ENCODE peak calls at places on chromosomes 13 and 19, in ten cellular contexts. A is T-helper 17 cell; D is AG04450; B is GM12892; J is NCI-H1930; G is NCI-H1092; U is Daoy; E is M059J; I is naive thymus-derived CD4-positive, alpha-beta T cell; N is cardiac fibroblast. T is an unnamed sample.

GRCh38 chr13:80340643-80341097 is 256 bp downstream of the SPRY2 start:
- DNase-seq in J (no peak), G (peak; percentile 81), E (peak; percentile 65), N (no peak), B (no peak), A (no peak), I (no peak), D (no peak), U (no peak), T (peak; percentile 93)

GRCh38 chr19:29690842-29691241 is 24.2 kb downstream of the C19orf12 start:
- DNase-seq in E (peak; percentile 67), J (peak; percentile 29), I (peak; percentile 63), B (no peak), G (no peak), U (peak; percentile 67), D (no peak), A (no peak), N (peak; percentile 66), T (peak; percentile 6)

GRCh38 chr13:33678906-33679657 is 138.9 kb upstream of the RFC3 start:
- DNase-seq in G (no peak), N (peak; percentile 87), B (peak; percentile 58), U (peak; percentile 81), D (no peak), J (no peak), E (peak; percentile 93), I (no peak), A (peak; percentile 31), T (peak; percentile 14)

GRCh38 chr19:51531349-51532315 is at the start of gene SIGLEC6:
- DNase-seq in J (no peak), U (no peak), G (no peak), I (no peak), E (no peak), B (peak; percentile 54), A (no peak), D (no peak), N (no peak), T (no peak)

GRCh38 chr13:29733069-29733700 is 117.2 kb downstream of the UBL3 start:
- DNase-seq in N (no peak), J (no peak), I (no peak), B (no peak), E (peak; percentile 91), D (no peak), U (peak; percentile 57), A (no peak), G (no peak), T (no peak)

GRCh38 chr19:42143341-42144234 is 11.3 kb upstream of the POU2F2 start:
- DNase-seq in I (no peak), N (peak; percentile 52), B (no peak), J (no peak), U (peak; percentile 43), A (no peak), E (peak; percentile 31), D (no peak), G (no peak), T (no peak)

GRCh38 chr13:97225533-97225932 is 3.4 kb downstream of the MBNL2 start:
- DNase-seq in A (no peak), E (no peak), I (no peak), G (no peak), N (no peak), D (no peak), B (no peak), U (no peak), J (no peak), T (no peak)

GRCh38 chr19:6056282-6056741 is 54.0 kb downstream of the RFX2 start:
- DNase-seq in J (no peak), E (no peak), D (no peak), I (no peak), B (no peak), N (no peak), G (no peak), U (no peak), A (no peak), T (no peak)

GRCh38 chr13:32206097-32206740 is 108.9 kb downstream of the ZAR1L start:
- DNase-seq in J (no peak), B (no peak), G (no peak), I (no peak), N (peak; percentile 18), D (no peak), A (no peak), E (peak; percentile 14), U (no peak), T (peak; percentile 68)

GRCh38 chr13:45447050-45447661 is 17.6 kb upstream of the COG3 start:
- DNase-seq in E (no peak), J (no peak), A (no peak), U (no peak), N (no peak), G (no peak), I (no peak), D (no peak), B (no peak), T (no peak)

GRCh38 chr19:39212377-39212742 is 8.3 kb upstream of the SYCN start:
- DNase-seq in J (no peak), D (no peak), N (no peak), U (peak; percentile 49), E (no peak), G (no peak), B (no peak), I (peak; percentile 44), A (peak; percentile 37), T (no peak)

GRCh38 chr19:5800361-5801270 is 4.3 kb upstream of the NRTN start:
- DNase-seq in D (no peak), E (no peak), U (no peak), N (no peak), G (no peak), B (no peak), I (no peak), A (no peak), J (no peak), T (no peak)

GRCh38 chr13:86882107-86882506 is 789.1 kb upstream of the SLITRK5 start:
- DNase-seq in G (no peak), U (no peak), N (no peak), D (no peak), B (no peak), E (no peak), J (no peak), A (no peak), I (no peak), T (no peak)

GRCh38 chr19:38543807-38544568 is 73.8 kb downstream of the MAP4K1 start:
- DNase-seq in A (no peak), I (no peak), U (peak; percentile 90), B (no peak), J (peak; percentile 22), D (peak; percentile 24), E (peak; percentile 97), N (peak; percentile 74), G (no peak), T (peak; percentile 67)

GRCh38 chr13:87080100-87080779 is 590.9 kb upstream of the SLITRK5 start:
- DNase-seq in E (no peak), G (no peak), N (no peak), B (no peak), A (no peak), D (no peak), I (no peak), J (no peak), U (no peak), T (no peak)

GRCh38 chr13:71417205-71417604 is 449.8 kb downstream of the DACH1 start:
- DNase-seq in G (no peak), D (no peak), B (no peak), J (no peak), I (no peak), A (no peak), E (no peak), U (no peak), N (peak; percentile 6), T (no peak)

GRCh38 chr19:5880604-5881078 is 10.3 kb upstream of the FUT5 start:
- DNase-seq in U (no peak), N (peak; percentile 89), G (no peak), A (no peak), B (no peak), E (peak; percentile 58), J (no peak), I (no peak), D (peak; percentile 62), T (no peak)

GRCh38 chr13:39559838-39560237 is 43.2 kb downstream of the LHFPL6 start:
- DNase-seq in A (no peak), I (no peak), J (no peak), B (no peak), D (no peak), E (no peak), G (no peak), N (no peak), U (no peak), T (no peak)

GRCh38 chr19:24046550-24046949 is 40.4 kb upstream of the ZNF254 start:
- DNase-seq in I (no peak), D (no peak), J (no peak), N (no peak), E (no peak), G (no peak), U (no peak), A (no peak), B (no peak), T (no peak)

GRCh38 chr13:49248433-49249002 is 793 bp downstream of the CDADC1 start:
- DNase-seq in B (no peak), U (peak; percentile 10), N (peak; percentile 54), D (no peak), A (no peak), G (no peak), I (peak; percentile 18), J (no peak), E (peak; percentile 30), T (no peak)

GRCh38 chr13:65292488-65292901 is 1937.6 kb downstream of the PCDH9 start:
- DNase-seq in D (peak; percentile 36), E (peak; percentile 0), J (no peak), B (no peak), I (no peak), N (peak; percentile 76), U (no peak), G (no peak), A (no peak), T (no peak)

GRCh38 chr19:10690351-10690781 is 10.9 kb upstream of the QTRT1 start:
- DNase-seq in D (no peak), A (no peak), G (no peak), J (no peak), U (no peak), E (peak; percentile 36), I (no peak), N (peak; percentile 57), B (no peak), T (no peak)

GRCh38 chr13:71865858-71866172 is 1.2 kb downstream of the DACH1 start:
- DNase-seq in I (peak; percentile 8), D (no peak), N (peak; percentile 10), U (no peak), E (no peak), B (no peak), A (no peak), G (peak; percentile 57), J (no peak), T (peak; percentile 62)

GRCh38 chr13:32889986-32890565 is 126.1 kb upstream of the KL start:
- DNase-seq in I (no peak), D (no peak), A (no peak), B (no peak), G (no peak), E (peak; percentile 61), J (no peak), U (no peak), N (no peak), T (no peak)

GRCh38 chr13:72562686-72563085 is 164.7 kb downstream of the MZT1 start:
- DNase-seq in A (no peak), N (no peak), B (no peak), J (no peak), E (no peak), I (no peak), G (no peak), U (no peak), D (no peak), T (no peak)